ENCODE peak calls at places on chromosome 3, in nine cellular contexts. Z is hypothalamus; M is NCI-H1092; V is breast epithelium; W is activated CD8-positive, alpha-beta memory T cell treated with anti-CD3 and anti-CD28 coated beads for 24 hours; T is activated T-cell treated with anti-CD3 and anti-CD28 coated beads, Interleukin-2, amount 50 U/mL, for 72 hours; K is GM03348; S is bronchial epithelial cell; G is AG08396. F is an unnamed sample.
A peak's percentile ranks its signal among the peaks of the same experiment; 100 is the strongest.

GRCh38 chr3:17014286-17014685 is 129.5 kb downstream of the PLCL2 start:
- DNase-seq in Z (no peak), M (no peak), V (no peak), W (no peak), T (no peak), K (no peak), S (no peak), G (no peak), F (peak; percentile 21)

GRCh38 chr3:70409018-70409417 is 96.6 kb upstream of the MDFIC2 start:
- DNase-seq in Z (no peak), M (no peak), V (no peak), W (no peak), T (no peak), K (no peak), S (no peak), G (no peak), F (no peak)

GRCh38 chr3:195895078-195895899 is 13.1 kb downstream of the TNK2 start:
- DNase-seq in Z (peak; percentile 56), M (peak; percentile 22), V (peak; percentile 56), W (peak; percentile 84), T (peak; percentile 78), K (peak; percentile 74), S (no peak), G (peak; percentile 74), F (no peak)

GRCh38 chr3:166455724-166456123 is 618.5 kb upstream of the BCHE start:
- DNase-seq in Z (no peak), M (no peak), V (no peak), W (no peak), T (no peak), K (no peak), S (peak; percentile 40), G (no peak), F (no peak)

GRCh38 chr3:194540268-194540937 is 53.6 kb upstream of the ATP13A3 start:
- DNase-seq in Z (no peak), M (no peak), V (peak; percentile 30), W (no peak), T (no peak), K (peak; percentile 48), S (no peak), G (peak; percentile 24), F (no peak)

GRCh38 chr3:129211772-129212171 is 28.1 kb upstream of the CNBP start:
- DNase-seq in Z (no peak), M (peak; percentile 49), V (peak; percentile 26), W (no peak), T (no peak), K (peak; percentile 70), S (peak; percentile 99), G (peak; percentile 51), F (peak; percentile 98)

GRCh38 chr3:160616721-160617120 is 51.4 kb upstream of the KPNA4 start:
- DNase-seq in Z (no peak), M (no peak), V (no peak), W (no peak), T (no peak), K (peak; percentile 27), S (peak; percentile 68), G (peak; percentile 53), F (peak; percentile 86)

GRCh38 chr3:172836390-172836997 is 86.0 kb downstream of the ECT2 start:
- DNase-seq in Z (peak; percentile 1), M (peak; percentile 8), V (no peak), W (no peak), T (peak; percentile 13), K (peak; percentile 51), S (peak; percentile 48), G (no peak), F (peak; percentile 47)

GRCh38 chr3:159971311-159971710 is 17.3 kb upstream of the IL12A start:
- DNase-seq in Z (no peak), M (no peak), V (no peak), W (no peak), T (no peak), K (no peak), S (no peak), G (no peak), F (no peak)

GRCh38 chr3:58994746-58995330 is 55.0 kb downstream of the CFAP20DC start:
- DNase-seq in Z (peak; percentile 3), M (peak; percentile 11), V (no peak), W (no peak), T (peak; percentile 47), K (peak; percentile 69), S (peak; percentile 76), G (peak; percentile 49), F (peak; percentile 83)

GRCh38 chr3:127034990-127035652 is 52.2 kb downstream of the PLXNA1 start:
- DNase-seq in Z (no peak), M (no peak), V (no peak), W (no peak), T (no peak), K (no peak), S (no peak), G (no peak), F (no peak)

GRCh38 chr3:133563186-133563591 is 10.3 kb upstream of the CDV3 start:
- DNase-seq in Z (no peak), M (no peak), V (no peak), W (no peak), T (no peak), K (peak; percentile 27), S (no peak), G (no peak), F (no peak)

GRCh38 chr3:111605016-111605415 is 9.9 kb upstream of the ZBED2 start:
- DNase-seq in Z (no peak), M (no peak), V (no peak), W (no peak), T (no peak), K (no peak), S (peak; percentile 82), G (no peak), F (no peak)

GRCh38 chr3:14386254-14386653 is 16.2 kb upstream of the SLC6A6 start:
- DNase-seq in Z (no peak), M (no peak), V (no peak), W (no peak), T (no peak), K (no peak), S (no peak), G (no peak), F (no peak)

GRCh38 chr3:188839187-188839695 is 332.5 kb upstream of the TPRG1 start:
- DNase-seq in Z (no peak), M (no peak), V (no peak), W (no peak), T (no peak), K (no peak), S (no peak), G (no peak), F (no peak)

GRCh38 chr3:193190387-193190786 is 50.6 kb upstream of the PLAAT1 start:
- DNase-seq in Z (peak; percentile 6), M (peak; percentile 54), V (no peak), W (no peak), T (peak; percentile 16), K (no peak), S (peak; percentile 54), G (no peak), F (peak; percentile 28)

GRCh38 chr3:24519368-24520100 is 24.9 kb upstream of the THRB start:
- DNase-seq in Z (no peak), M (no peak), V (peak; percentile 23), W (no peak), T (no peak), K (peak; percentile 9), S (no peak), G (no peak), F (no peak)

GRCh38 chr3:156478931-156479330 is 76.0 kb downstream of the SSR3 start:
- DNase-seq in Z (no peak), M (no peak), V (no peak), W (no peak), T (no peak), K (no peak), S (no peak), G (no peak), F (no peak)

GRCh38 chr3:129651316-129652202 is 45.1 kb upstream of the PLXND1 start:
- DNase-seq in Z (peak; percentile 54), M (no peak), V (no peak), W (no peak), T (no peak), K (peak; percentile 67), S (peak; percentile 63), G (peak; percentile 32), F (peak; percentile 84)

GRCh38 chr3:180930526-180930925 is 18.1 kb downstream of the FXR1 start:
- DNase-seq in Z (no peak), M (no peak), V (no peak), W (no peak), T (no peak), K (no peak), S (no peak), G (no peak), F (no peak)

GRCh38 chr3:131762981-131763380 is 260.2 kb upstream of the MRPL3 start:
- DNase-seq in Z (no peak), M (no peak), V (no peak), W (no peak), T (no peak), K (peak; percentile 9), S (no peak), G (no peak), F (no peak)

GRCh38 chr3:144775581-144775980 is 804.0 kb downstream of the DIPK2A start:
- DNase-seq in Z (no peak), M (no peak), V (no peak), W (no peak), T (no peak), K (no peak), S (no peak), G (no peak), F (no peak)

GRCh38 chr3:184015381-184016019 is 2.2 kb downstream of the ABCC5 start:
- DNase-seq in Z (no peak), M (no peak), V (no peak), W (no peak), T (no peak), K (no peak), S (no peak), G (no peak), F (no peak)

GRCh38 chr3:7144696-7145308 is 283.9 kb downstream of the GRM7 start:
- DNase-seq in Z (no peak), M (no peak), V (no peak), W (no peak), T (no peak), K (no peak), S (peak; percentile 12), G (no peak), F (peak; percentile 28)